ENCODE peak calls at places on chromosome 9, in four cellular contexts. One of them, this sample, is unnamed.

GRCh38 chr9:98378206-98379193 is 123.1 kb upstream of the TBC1D2 start:
- DNase-seq in left ventricle myocardium inferior: no peak
- DNase-seq in GM23338: no peak
- DNase-seq in fibroblast of lung: peak; percentile 29
- DNase-seq in this sample: no peak

GRCh38 chr9:96021616-96022444 is 146.3 kb downstream of the ERCC6L2 start:
- DNase-seq in left ventricle myocardium inferior: peak; percentile 25
- DNase-seq in GM23338: peak; percentile 44
- DNase-seq in fibroblast of lung: no peak
- DNase-seq in this sample: no peak

GRCh38 chr9:76729116-76729515 is 35.1 kb upstream of the PCA3 start:
- DNase-seq in left ventricle myocardium inferior: no peak
- DNase-seq in GM23338: no peak
- DNase-seq in fibroblast of lung: no peak
- DNase-seq in this sample: no peak

GRCh38 chr9:112771359-112772214 is 21.0 kb downstream of the SNX30 start:
- DNase-seq in left ventricle myocardium inferior: no peak
- DNase-seq in GM23338: no peak
- DNase-seq in fibroblast of lung: no peak
- DNase-seq in this sample: no peak

GRCh38 chr9:101479337-101480045 is 43.9 kb upstream of the ALDOB start:
- DNase-seq in left ventricle myocardium inferior: no peak
- DNase-seq in GM23338: peak; percentile 45
- DNase-seq in fibroblast of lung: peak; percentile 10
- DNase-seq in this sample: no peak

GRCh38 chr9:136052433-136052880 is 42.6 kb downstream of the NACC2 start:
- DNase-seq in left ventricle myocardium inferior: no peak
- DNase-seq in GM23338: peak; percentile 62
- DNase-seq in fibroblast of lung: no peak
- DNase-seq in this sample: peak; percentile 74

GRCh38 chr9:93562157-93562556 is 14.2 kb upstream of the PHF2 start:
- DNase-seq in left ventricle myocardium inferior: no peak
- DNase-seq in GM23338: no peak
- DNase-seq in fibroblast of lung: no peak
- DNase-seq in this sample: no peak

GRCh38 chr9:134624827-134625181 is 16.8 kb upstream of the COL5A1 start:
- DNase-seq in left ventricle myocardium inferior: no peak
- DNase-seq in GM23338: no peak
- DNase-seq in fibroblast of lung: peak; percentile 94
- DNase-seq in this sample: peak; percentile 50

GRCh38 chr9:99779277-99779676 is 42.4 kb upstream of the NR4A3 start:
- DNase-seq in left ventricle myocardium inferior: no peak
- DNase-seq in GM23338: no peak
- DNase-seq in fibroblast of lung: no peak
- DNase-seq in this sample: no peak

GRCh38 chr9:99867968-99868367 is 38.5 kb upstream of the STX17 start:
- DNase-seq in left ventricle myocardium inferior: no peak
- DNase-seq in GM23338: no peak
- DNase-seq in fibroblast of lung: no peak
- DNase-seq in this sample: no peak

GRCh38 chr9:108142504-108143201 is 653.1 kb upstream of the KLF4 start:
- DNase-seq in left ventricle myocardium inferior: peak; percentile 84
- DNase-seq in GM23338: peak; percentile 39
- DNase-seq in fibroblast of lung: peak; percentile 78
- DNase-seq in this sample: peak; percentile 97

GRCh38 chr9:1051286-1052118 is 1.3 kb downstream of the DMRT2 start:
- DNase-seq in left ventricle myocardium inferior: peak; percentile 27
- DNase-seq in GM23338: peak; percentile 68
- DNase-seq in fibroblast of lung: peak; percentile 1
- DNase-seq in this sample: no peak
- TF ChIP-seq CTCF in left ventricle myocardium inferior: peak; percentile 38
- TF ChIP-seq CTCF in GM23338: no peak
- TF ChIP-seq CTCF in fibroblast of lung: no peak
- TF ChIP-seq CTCF in this sample: no peak

GRCh38 chr9:130845901-130846381 is 10.9 kb downstream of the ABL1 start:
- DNase-seq in left ventricle myocardium inferior: no peak
- DNase-seq in GM23338: no peak
- DNase-seq in fibroblast of lung: peak; percentile 91
- DNase-seq in this sample: peak; percentile 79

GRCh38 chr9:130842547-130842946 is 7.5 kb downstream of the ABL1 start:
- DNase-seq in left ventricle myocardium inferior: no peak
- DNase-seq in GM23338: no peak
- DNase-seq in fibroblast of lung: no peak
- DNase-seq in this sample: no peak

GRCh38 chr9:130843049-130843908 is 8.2 kb downstream of the ABL1 start:
- DNase-seq in left ventricle myocardium inferior: no peak
- DNase-seq in GM23338: no peak
- DNase-seq in fibroblast of lung: no peak
- DNase-seq in this sample: no peak

GRCh38 chr9:130845254-130845653 is 10.2 kb downstream of the ABL1 start:
- DNase-seq in left ventricle myocardium inferior: no peak
- DNase-seq in GM23338: no peak
- DNase-seq in fibroblast of lung: no peak
- DNase-seq in this sample: no peak

GRCh38 chr9:130844028-130844427 is 9.0 kb downstream of the ABL1 start:
- DNase-seq in left ventricle myocardium inferior: peak; percentile 36
- DNase-seq in GM23338: no peak
- DNase-seq in fibroblast of lung: no peak
- DNase-seq in this sample: no peak
- H3K27ac ChIP-seq in left ventricle myocardium inferior: peak overlapping the region; percentile 96
- H3K27ac ChIP-seq in GM23338: no peak overlapping the region
- H3K27ac ChIP-seq in fibroblast of lung: peak overlapping the region; percentile 99
- H3K27ac ChIP-seq in this sample: peak overlapping the region; percentile 95

DNA sequence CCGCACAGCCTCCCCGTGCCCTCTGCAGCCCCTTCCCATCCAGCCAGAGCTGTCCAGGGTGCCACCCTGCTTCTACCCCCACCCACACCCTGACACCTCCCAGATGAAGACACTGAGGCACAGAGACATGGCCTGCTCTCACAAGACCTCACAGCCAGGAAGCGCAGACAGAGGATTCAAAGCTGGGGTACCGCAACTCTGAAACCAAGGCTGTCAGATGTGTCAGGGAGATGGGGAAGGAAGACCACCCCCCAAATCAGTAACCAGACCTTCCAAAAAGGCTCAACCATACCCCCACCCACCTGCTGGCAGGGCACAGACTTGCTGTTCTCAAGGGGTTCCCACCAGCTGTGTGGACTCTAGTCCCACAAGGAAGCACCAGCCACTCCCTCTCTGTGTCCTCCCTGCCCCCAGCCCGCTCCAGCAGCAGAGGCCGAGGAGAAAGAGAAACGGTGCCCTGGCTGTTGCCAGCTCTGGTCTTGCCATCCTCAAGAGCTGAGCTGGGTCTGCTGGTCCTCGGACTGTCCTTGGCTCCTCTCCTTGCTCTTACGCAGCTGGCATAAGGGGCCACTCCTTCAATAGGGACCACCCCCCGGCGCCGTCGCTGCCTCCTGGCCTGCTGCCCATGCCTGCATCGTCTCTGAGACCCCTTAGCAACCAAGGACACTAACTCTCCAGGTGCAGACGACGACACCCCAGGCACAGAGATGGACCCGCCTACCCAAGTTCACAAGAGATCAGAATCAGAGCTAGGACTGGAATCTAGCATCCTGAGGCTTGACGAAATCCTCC is 700 bp downstream of the AKNA start:
- DNase-seq in left ventricle myocardium inferior: no peak
- DNase-seq in GM23338: no peak
- DNase-seq in fibroblast of lung: peak; percentile 12
- DNase-seq in this sample: peak; percentile 81
- H3K4me3 ChIP-seq in left ventricle myocardium inferior: peak overlapping the region; percentile 71
- H3K4me3 ChIP-seq in GM23338: peak overlapping the region; percentile 38
- H3K4me3 ChIP-seq in fibroblast of lung: peak overlapping the region; percentile 61
- H3K4me3 ChIP-seq in this sample: peak overlapping the region; percentile 64

GRCh38 chr9:33379666-33380389 is 22.5 kb downstream of the AQP7 start:
- DNase-seq in left ventricle myocardium inferior: no peak
- DNase-seq in GM23338: no peak
- DNase-seq in fibroblast of lung: no peak
- DNase-seq in this sample: peak; percentile 59

GRCh38 chr9:33381231-33381791 is 21.1 kb downstream of the AQP7 start:
- DNase-seq in left ventricle myocardium inferior: no peak
- DNase-seq in GM23338: peak; percentile 90
- DNase-seq in fibroblast of lung: no peak
- DNase-seq in this sample: peak; percentile 61

GRCh38 chr9:33377089-33377715 is 25.2 kb downstream of the AQP7 start:
- DNase-seq in left ventricle myocardium inferior: no peak
- DNase-seq in GM23338: no peak
- DNase-seq in fibroblast of lung: no peak
- DNase-seq in this sample: peak; percentile 41

GRCh38 chr9:33378121-33378795 is 24.1 kb downstream of the AQP7 start:
- DNase-seq in left ventricle myocardium inferior: no peak
- DNase-seq in GM23338: no peak
- DNase-seq in fibroblast of lung: no peak
- DNase-seq in this sample: peak; percentile 50

GRCh38 chr9:33380390-33381094 is 21.8 kb downstream of the AQP7 start:
- DNase-seq in left ventricle myocardium inferior: no peak
- DNase-seq in GM23338: peak; percentile 13
- DNase-seq in fibroblast of lung: no peak
- DNase-seq in this sample: peak; percentile 27
- TF ChIP-seq CTCF in left ventricle myocardium inferior: no peak
- TF ChIP-seq CTCF in GM23338: no peak
- TF ChIP-seq CTCF in fibroblast of lung: no peak
- TF ChIP-seq CTCF in this sample: no peak

GRCh38 chr9:122837266-122837850 is 9.0 kb upstream of the PDCL start:
- DNase-seq in left ventricle myocardium inferior: no peak
- DNase-seq in GM23338: no peak
- DNase-seq in fibroblast of lung: no peak
- DNase-seq in this sample: no peak

GRCh38 chr9:122835313-122835731 is 6.9 kb upstream of the PDCL start:
- DNase-seq in left ventricle myocardium inferior: no peak
- DNase-seq in GM23338: peak; percentile 50
- DNase-seq in fibroblast of lung: no peak
- DNase-seq in this sample: no peak

GRCh38 chr9:122827759-122828090 is 663 bp downstream of the PDCL start:
- DNase-seq in left ventricle myocardium inferior: no peak
- DNase-seq in GM23338: peak; percentile 77
- DNase-seq in fibroblast of lung: peak; percentile 49
- DNase-seq in this sample: no peak

DNA sequence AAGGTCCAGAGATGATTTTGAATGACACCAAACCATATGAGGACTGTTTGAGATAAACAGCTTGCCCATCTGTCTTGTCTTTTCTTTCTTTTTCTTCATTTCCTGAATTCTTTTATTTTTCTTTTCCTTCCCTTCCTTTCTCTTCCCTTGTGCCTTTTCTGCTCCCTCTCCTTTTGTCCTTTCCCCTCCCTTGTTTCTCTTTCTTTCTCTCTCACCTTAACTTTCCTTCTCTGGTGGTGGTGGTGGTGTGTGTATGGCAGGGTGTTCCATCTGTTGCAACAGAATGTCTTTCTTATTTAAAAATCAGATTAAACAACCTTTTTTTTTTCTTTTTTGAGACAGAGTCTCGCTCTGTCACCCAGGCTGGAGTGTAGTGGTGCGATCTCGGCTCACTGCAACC is 3.8 kb upstream of the PDCL start:
- DNase-seq in left ventricle myocardium inferior: no peak
- DNase-seq in GM23338: no peak
- DNase-seq in fibroblast of lung: no peak
- DNase-seq in this sample: no peak
- H3K27ac ChIP-seq in left ventricle myocardium inferior: no peak overlapping the region
- H3K27ac ChIP-seq in GM23338: no peak overlapping the region
- H3K27ac ChIP-seq in fibroblast of lung: no peak overlapping the region
- H3K27ac ChIP-seq in this sample: no peak overlapping the region

GRCh38 chr9:115466784-115467183 is 348.8 kb upstream of the TNC start:
- DNase-seq in left ventricle myocardium inferior: peak; percentile 24
- DNase-seq in GM23338: no peak
- DNase-seq in fibroblast of lung: no peak
- DNase-seq in this sample: peak; percentile 67

GRCh38 chr9:115469826-115470225 is 351.9 kb upstream of the TNC start:
- DNase-seq in left ventricle myocardium inferior: no peak
- DNase-seq in GM23338: peak; percentile 33
- DNase-seq in fibroblast of lung: no peak
- DNase-seq in this sample: no peak
- H3K4me3 ChIP-seq in left ventricle myocardium inferior: no peak overlapping the region
- H3K4me3 ChIP-seq in GM23338: no peak overlapping the region
- H3K4me3 ChIP-seq in fibroblast of lung: no peak overlapping the region
- H3K4me3 ChIP-seq in this sample: no peak overlapping the region

DNA sequence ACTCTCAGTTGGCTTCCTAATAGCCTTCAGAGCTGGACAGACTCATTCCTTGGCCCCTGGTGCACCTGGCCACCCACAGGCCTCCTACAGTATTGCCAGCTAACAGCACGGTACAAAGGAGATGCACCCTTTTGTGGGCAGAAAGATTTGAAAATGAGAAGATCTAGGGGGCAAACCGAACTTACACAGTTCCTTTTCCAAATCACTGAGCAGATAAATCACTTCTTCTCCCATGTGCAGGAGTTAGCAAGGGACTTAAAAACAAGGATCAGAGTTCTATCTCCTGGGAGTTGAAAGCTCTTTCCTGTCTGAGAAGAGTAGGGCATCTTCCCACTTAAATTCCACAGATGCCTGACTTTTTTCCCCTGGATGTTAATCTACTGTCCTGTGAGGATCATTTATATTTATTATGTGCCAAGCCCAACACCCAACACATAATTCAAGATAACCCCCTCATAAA is 207.4 kb upstream of the DAPK1 start:
- DNase-seq in left ventricle myocardium inferior: no peak
- DNase-seq in GM23338: peak; percentile 31
- DNase-seq in fibroblast of lung: peak; percentile 25
- DNase-seq in this sample: no peak
- TF ChIP-seq CTCF in left ventricle myocardium inferior: no peak
- TF ChIP-seq CTCF in GM23338: peak; percentile 41
- TF ChIP-seq CTCF in fibroblast of lung: peak; percentile 7
- TF ChIP-seq CTCF in this sample: no peak

GRCh38 chr9:129223551-129224208 is 45.6 kb upstream of the IER5L start:
- DNase-seq in left ventricle myocardium inferior: no peak
- DNase-seq in GM23338: no peak
- DNase-seq in fibroblast of lung: no peak
- DNase-seq in this sample: no peak

GRCh38 chr9:129225201-129225778 is 47.2 kb upstream of the IER5L start:
- DNase-seq in left ventricle myocardium inferior: no peak
- DNase-seq in GM23338: no peak
- DNase-seq in fibroblast of lung: no peak
- DNase-seq in this sample: no peak

GRCh38 chr9:129225815-129226214 is 47.8 kb upstream of the IER5L start:
- DNase-seq in left ventricle myocardium inferior: peak; percentile 83
- DNase-seq in GM23338: peak; percentile 84
- DNase-seq in fibroblast of lung: peak; percentile 95
- DNase-seq in this sample: peak; percentile 90

GRCh38 chr9:129222691-129223218 is 44.7 kb upstream of the IER5L start:
- DNase-seq in left ventricle myocardium inferior: no peak
- DNase-seq in GM23338: peak; percentile 46
- DNase-seq in fibroblast of lung: no peak
- DNase-seq in this sample: no peak

GRCh38 chr9:129224618-129225017 is 46.6 kb upstream of the IER5L start:
- DNase-seq in left ventricle myocardium inferior: no peak
- DNase-seq in GM23338: no peak
- DNase-seq in fibroblast of lung: no peak
- DNase-seq in this sample: no peak
- H3K27ac ChIP-seq in left ventricle myocardium inferior: peak overlapping the region; percentile 84
- H3K27ac ChIP-seq in GM23338: no peak overlapping the region
- H3K27ac ChIP-seq in fibroblast of lung: no peak overlapping the region
- H3K27ac ChIP-seq in this sample: peak overlapping the region; percentile 12